ENCODE peak calls at places on chromosomes 6 and 20, in ten cellular contexts. H is vagina, L is uterus, F is HCT116, P is ovary, B is A549, N is transverse colon, G is GM12891, V is GM12892, Z is HepG2. E is an unnamed sample.

GRCh38 chr6:27138837-27139752 is 108.4 kb upstream of the PRSS16 start:
- DNase-seq in H (no peak), L (peak), F (no peak), P (no peak), B (peak), N (peak), G (no peak), V (no peak), Z (no peak), E (no peak)

GRCh38 chr20:1805161-1805581 is 90.0 kb upstream of the SIRPA start:
- DNase-seq in H (peak), L (no peak), F (no peak), P (no peak), B (no peak), N (no peak), G (no peak), V (no peak), Z (no peak), E (no peak)

GRCh38 chr6:113690255-113690956 is 166.7 kb upstream of the MARCKS start:
- DNase-seq in H (no peak), L (no peak), F (no peak), P (no peak), B (peak), N (no peak), G (no peak), V (no peak), Z (peak), E (no peak)

GRCh38 chr6:1080453-1081328 is 231.2 kb upstream of the FOXQ1 start:
- DNase-seq in H (no peak), L (no peak), F (no peak), P (no peak), B (no peak), N (no peak), G (no peak), V (no peak), Z (no peak), E (no peak)

GRCh38 chr20:46051556-46052323 is 22.7 kb downstream of the SLC12A5 start:
- DNase-seq in H (no peak), L (no peak), F (no peak), P (no peak), B (no peak), N (no peak), G (no peak), V (no peak), Z (no peak), E (peak)

GRCh38 chr6:26501482-26501986 is 1.4 kb downstream of the BTN1A1 start:
- DNase-seq in H (no peak), L (no peak), F (no peak), P (peak), B (no peak), N (peak), G (peak), V (no peak), Z (no peak), E (no peak)

GRCh38 chr20:50385733-50386640 is 124.2 kb upstream of the PTPN1 start:
- DNase-seq in H (no peak), L (no peak), F (no peak), P (no peak), B (no peak), N (no peak), G (no peak), V (no peak), Z (no peak), E (no peak)

GRCh38 chr6:165605901-165606739 is 56.9 kb downstream of the PDE10A start:
- DNase-seq in H (no peak), L (no peak), F (no peak), P (no peak), B (no peak), N (no peak), G (no peak), V (no peak), Z (no peak), E (no peak)

GRCh38 chr6:41428995-41429417 is 93.6 kb downstream of the NCR2 start:
- DNase-seq in H (no peak), L (peak), F (no peak), P (no peak), B (no peak), N (peak), G (no peak), V (no peak), Z (no peak), E (peak)

GRCh38 chr6:126891158-126891557 is 227.3 kb upstream of the RSPO3 start:
- DNase-seq in H (no peak), L (no peak), F (no peak), P (no peak), B (no peak), N (no peak), G (no peak), V (no peak), Z (no peak), E (no peak)

GRCh38 chr20:36170542-36171215 is 16.1 kb downstream of the EPB41L1 start:
- DNase-seq in H (no peak), L (no peak), F (no peak), P (no peak), B (no peak), N (no peak), G (no peak), V (no peak), Z (no peak), E (no peak)

GRCh38 chr6:25558155-25558817 is 93.7 kb upstream of the SCGN start:
- DNase-seq in H (no peak), L (no peak), F (no peak), P (no peak), B (no peak), N (no peak), G (no peak), V (no peak), Z (no peak), E (no peak)

GRCh38 chr20:46709459-46710148 is at the start of gene SLC2A10:
- DNase-seq in H (no peak), L (peak), F (no peak), P (peak), B (no peak), N (peak), G (no peak), V (no peak), Z (peak), E (no peak)

GRCh38 chr20:59482581-59483187 is 121.7 kb upstream of the PHACTR3 start:
- DNase-seq in H (no peak), L (no peak), F (no peak), P (no peak), B (no peak), N (no peak), G (no peak), V (no peak), Z (no peak), E (no peak)

GRCh38 chr20:39269031-39269461 is 306.9 kb downstream of the DHX35 start:
- DNase-seq in H (no peak), L (no peak), F (peak), P (no peak), B (peak), N (peak), G (peak), V (peak), Z (peak), E (peak)

GRCh38 chr6:109238405-109238804 is 143.1 kb downstream of the CEP57L1 start:
- DNase-seq in H (no peak), L (no peak), F (no peak), P (no peak), B (no peak), N (no peak), G (no peak), V (no peak), Z (no peak), E (no peak)

GRCh38 chr6:113630738-113631535 is 226.2 kb upstream of the MARCKS start:
- DNase-seq in H (no peak), L (no peak), F (no peak), P (no peak), B (no peak), N (peak), G (no peak), V (no peak), Z (no peak), E (no peak)

GRCh38 chr6:121055572-121056163 is 278.6 kb downstream of the TBC1D32 start:
- DNase-seq in H (no peak), L (no peak), F (peak), P (no peak), B (peak), N (no peak), G (no peak), V (no peak), Z (peak), E (peak)

GRCh38 chr6:135310291-135310690 is 129.2 kb downstream of the MYB start:
- DNase-seq in H (no peak), L (no peak), F (no peak), P (no peak), B (no peak), N (no peak), G (no peak), V (no peak), Z (no peak), E (no peak)

GRCh38 chr20:25032478-25033183 is 25.3 kb downstream of the ACSS1 start:
- DNase-seq in H (no peak), L (peak), F (no peak), P (peak), B (no peak), N (peak), G (no peak), V (no peak), Z (peak), E (no peak)

GRCh38 chr6:35146453-35146852 is 5.3 kb upstream of the TCP11 start:
- DNase-seq in H (no peak), L (no peak), F (peak), P (no peak), B (peak), N (peak), G (no peak), V (no peak), Z (peak), E (no peak)

GRCh38 chr6:12033770-12034169 is 21.7 kb downstream of the HIVEP1 start:
- DNase-seq in H (no peak), L (no peak), F (no peak), P (no peak), B (no peak), N (no peak), G (no peak), V (no peak), Z (no peak), E (no peak)

GRCh38 chr6:158475344-158476302 is 84.3 kb upstream of the TMEM181 start:
- DNase-seq in H (no peak), L (peak), F (no peak), P (no peak), B (peak), N (peak), G (peak), V (peak), Z (no peak), E (no peak)

GRCh38 chr20:17966432-17967312 is 1.9 kb downstream of the SNX5 start:
- DNase-seq in H (no peak), L (no peak), F (no peak), P (no peak), B (peak), N (no peak), G (no peak), V (no peak), Z (peak), E (no peak)

GRCh38 chr6:235763-236360 is 56.4 kb upstream of the DUSP22 start:
- DNase-seq in H (no peak), L (peak), F (no peak), P (no peak), B (no peak), N (no peak), G (no peak), V (no peak), Z (peak), E (no peak)

GRCh38 chr20:856361-856775 is 22.9 kb downstream of the FAM110A start:
- DNase-seq in H (no peak), L (no peak), F (peak), P (no peak), B (peak), N (no peak), G (no peak), V (no peak), Z (no peak), E (peak)

GRCh38 chr20:46217583-46217982 is 90.7 kb downstream of the CDH22 start:
- DNase-seq in H (no peak), L (no peak), F (no peak), P (no peak), B (no peak), N (no peak), G (no peak), V (no peak), Z (no peak), E (no peak)

GRCh38 chr20:45419188-45420091 is 3.5 kb downstream of the PIGT start:
- DNase-seq in H (no peak), L (peak), F (no peak), P (no peak), B (peak), N (peak), G (no peak), V (peak), Z (peak), E (peak)

GRCh38 chr6:43456737-43457126 is 1.4 kb upstream of the DLK2 start:
- DNase-seq in H (no peak), L (no peak), F (no peak), P (no peak), B (no peak), N (no peak), G (no peak), V (no peak), Z (no peak), E (peak)

GRCh38 chr6:43455034-43455747 is at the start of gene DLK2:
- DNase-seq in H (no peak), L (no peak), F (no peak), P (no peak), B (no peak), N (peak), G (peak), V (peak), Z (no peak), E (peak)

GRCh38 chr6:43453831-43454230 is 1.5 kb downstream of the DLK2 start:
- DNase-seq in H (no peak), L (no peak), F (no peak), P (no peak), B (no peak), N (no peak), G (no peak), V (no peak), Z (no peak), E (no peak)

GRCh38 chr6:43452896-43453295 is 2.5 kb downstream of the DLK2 start:
- DNase-seq in H (no peak), L (no peak), F (no peak), P (no peak), B (no peak), N (no peak), G (no peak), V (no peak), Z (no peak), E (no peak)

DNA sequence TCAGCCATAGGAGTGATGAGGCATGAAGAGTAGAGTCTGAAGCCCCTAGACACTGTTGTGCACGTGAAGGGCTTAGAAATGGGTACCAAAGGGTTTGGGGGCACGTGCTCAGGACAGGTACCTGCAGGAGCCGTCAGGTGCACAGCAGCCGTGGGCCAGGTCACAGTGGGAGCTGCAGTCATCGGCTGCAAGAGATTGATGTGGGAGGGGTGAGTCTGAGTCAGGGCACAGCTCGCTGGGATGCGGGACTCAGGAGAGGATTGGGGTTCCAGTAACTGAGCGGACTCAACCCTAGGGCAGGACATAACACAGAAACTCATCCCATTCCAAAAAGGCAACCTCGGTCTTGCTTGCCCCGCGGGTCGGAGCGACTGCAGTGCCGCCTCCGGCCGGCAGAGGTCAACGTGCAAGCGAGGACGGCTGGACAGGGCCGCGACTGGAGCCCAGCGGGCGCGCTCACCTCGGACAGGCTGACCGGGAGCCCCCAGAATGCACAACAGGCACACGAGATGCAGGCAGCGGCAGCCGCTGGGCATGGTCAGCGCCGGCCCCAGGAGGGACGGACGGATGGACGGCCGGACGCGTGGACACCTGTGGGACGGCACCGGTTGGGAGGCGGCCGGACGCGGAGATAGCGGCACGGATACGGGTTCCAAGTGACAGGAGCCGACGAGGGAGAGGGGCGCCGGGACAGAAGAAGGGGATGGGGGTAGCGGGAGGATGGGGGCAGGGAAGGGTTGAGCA is 886 bp downstream of the DLK2 start:
- DNase-seq in H (no peak), L (peak), F (peak), P (peak), B (peak), N (peak), G (peak), V (peak), Z (peak), E (peak)
- TF ChIP-seq POLR2A in H (no peak), L (no peak), F (no peak), P (no peak), B (no peak), N (no peak), G (no peak), V (no peak), Z (no peak), E (no peak)

GRCh38 chr6:75947935-75948334 is 124.5 kb downstream of the IMPG1 start:
- DNase-seq in H (no peak), L (no peak), F (no peak), P (no peak), B (no peak), N (no peak), G (no peak), V (no peak), Z (no peak), E (no peak)
- TF ChIP-seq POLR2A in H (no peak), L (no peak), F (no peak), P (no peak), B (no peak), N (no peak), G (no peak), V (no peak), Z (no peak), E (no peak)

DNA sequence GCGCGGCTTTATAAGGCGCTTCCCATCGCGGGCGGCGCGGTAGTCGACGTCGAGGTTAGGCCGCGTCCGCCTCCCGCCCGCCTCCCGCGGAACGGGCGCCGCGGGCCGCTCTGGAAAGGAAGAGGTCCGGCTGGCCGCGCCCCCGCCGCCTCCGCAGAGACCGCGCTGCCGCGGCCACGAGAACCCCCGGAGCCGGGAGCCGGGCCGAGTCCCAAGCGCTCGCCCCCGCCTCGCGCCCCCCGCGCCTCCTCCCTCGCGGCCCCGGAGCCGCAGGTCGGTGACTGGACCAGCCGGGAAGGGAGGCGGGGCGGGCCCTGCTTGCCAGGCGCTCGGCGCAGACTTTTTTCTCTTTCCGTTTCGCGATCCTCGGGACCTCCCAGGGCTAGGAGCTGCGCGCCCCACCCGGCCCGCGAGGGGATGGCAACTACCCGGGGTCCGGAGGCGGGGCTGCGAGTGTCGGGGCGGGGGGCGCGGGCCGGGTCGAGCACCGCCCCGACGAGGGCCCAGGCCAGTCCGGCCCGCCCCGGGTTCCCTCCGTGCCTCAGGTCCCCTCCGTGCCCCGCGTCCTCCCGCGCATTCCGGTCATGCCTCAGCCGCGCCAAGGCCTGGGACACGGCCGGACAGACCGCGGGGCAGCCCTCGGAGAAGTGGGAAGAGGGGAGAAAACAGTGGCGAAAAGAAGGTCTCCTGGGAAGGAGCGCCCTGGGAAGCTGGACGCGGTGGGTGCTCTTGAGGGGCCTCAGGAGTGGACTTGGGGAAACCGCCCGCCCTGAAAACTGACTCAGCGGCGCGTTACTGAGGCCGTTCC is 421 bp upstream of the PXDC1 start:
- DNase-seq in H (no peak), L (peak), F (peak), P (peak), B (peak), N (peak), G (peak), V (peak), Z (peak), E (peak)
- TF ChIP-seq POLR2A in H (peak), L (peak), F (no peak), P (peak), B (no peak), N (peak), G (no peak), V (no peak), Z (no peak), E (peak)

DNA sequence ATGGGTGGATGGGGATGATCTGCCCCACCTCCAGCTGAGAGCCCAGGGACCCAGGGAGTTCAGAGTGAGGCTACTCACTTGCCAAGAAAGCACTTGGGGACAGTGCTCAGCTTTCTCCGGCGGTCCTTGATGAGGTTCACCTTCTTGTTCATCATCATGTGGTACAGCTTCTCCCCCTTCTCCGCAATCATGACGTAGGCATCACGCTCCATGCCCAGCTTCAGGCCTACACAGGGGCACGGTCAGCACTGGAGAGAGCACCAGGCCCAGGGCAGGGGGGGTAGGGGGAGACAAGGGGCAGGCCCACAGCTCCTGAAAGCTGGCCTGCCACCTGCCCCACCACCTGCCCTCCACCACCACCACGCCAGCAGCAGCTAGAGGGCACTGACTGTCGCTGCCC is 139.2 kb downstream of the PREX1 start:
- DNase-seq in H (no peak), L (no peak), F (no peak), P (no peak), B (no peak), N (no peak), G (no peak), V (no peak), Z (no peak), E (no peak)
- TF ChIP-seq POLR2A in H (no peak), L (no peak), F (no peak), P (no peak), B (no peak), N (no peak), G (no peak), V (no peak), Z (no peak), E (no peak)

GRCh38 chr6:30647802-30648460 is 998 bp downstream of the C6orf136 start:
- DNase-seq in H (no peak), L (no peak), F (no peak), P (no peak), B (no peak), N (no peak), G (peak), V (no peak), Z (no peak), E (no peak)
- TF ChIP-seq POLR2A in H (no peak), L (no peak), F (no peak), P (no peak), B (no peak), N (no peak), G (no peak), V (no peak), Z (no peak), E (no peak)

DNA sequence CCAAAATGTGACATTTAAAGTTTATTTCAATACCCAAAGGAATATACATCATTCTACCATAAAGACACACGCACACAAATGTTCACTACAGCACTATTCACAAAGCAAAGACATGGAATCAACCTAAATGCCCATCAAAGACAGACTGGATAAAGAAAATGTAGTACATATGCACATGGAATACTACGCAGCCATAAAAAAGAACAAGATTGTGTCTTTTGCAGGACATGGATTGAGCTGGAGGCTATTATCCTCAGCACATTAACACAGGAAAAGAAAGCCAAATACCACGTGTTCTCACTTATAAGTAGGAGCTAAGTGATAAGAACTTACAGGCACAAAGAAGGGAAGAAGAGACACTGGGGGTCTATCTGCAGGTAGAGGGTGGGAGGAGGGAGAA is 22.4 kb downstream of the ATP9A start:
- DNase-seq in H (no peak), L (no peak), F (no peak), P (no peak), B (no peak), N (no peak), G (no peak), V (no peak), Z (no peak), E (no peak)
- TF ChIP-seq POLR2A in H (no peak), L (no peak), F (no peak), P (no peak), B (no peak), N (no peak), G (no peak), V (no peak), Z (no peak), E (no peak)